ENCODE peak calls at places on chromosomes 12 and 14, in five cellular contexts. One of them, this sample, is unnamed.

GRCh38 chr12:52215587-52216031 is 17.4 kb upstream of the KRT7 start:
- DNase-seq in suprapubic skin: peak; percentile 65
- DNase-seq in A673: no peak
- DNase-seq in neural progenitor cell: no peak
- DNase-seq in mammary epithelial cell: peak; percentile 98
- DNase-seq in this sample: no peak

GRCh38 chr12:92973614-92974013 is 44.5 kb upstream of the EEA1 start:
- DNase-seq in suprapubic skin: no peak
- DNase-seq in A673: peak; percentile 46
- DNase-seq in neural progenitor cell: no peak
- DNase-seq in mammary epithelial cell: peak; percentile 97
- DNase-seq in this sample: no peak

GRCh38 chr12:124171231-124171985 is 123.5 kb upstream of the RFLNA start:
- DNase-seq in suprapubic skin: no peak
- DNase-seq in A673: no peak
- DNase-seq in neural progenitor cell: no peak
- DNase-seq in mammary epithelial cell: no peak
- DNase-seq in this sample: no peak

GRCh38 chr12:19575307-19576243 is 136.3 kb downstream of the AEBP2 start:
- DNase-seq in suprapubic skin: peak; percentile 75
- DNase-seq in A673: peak; percentile 94
- DNase-seq in neural progenitor cell: no peak
- DNase-seq in mammary epithelial cell: peak; percentile 28
- DNase-seq in this sample: no peak

GRCh38 chr12:49545815-49546214 is 7.0 kb downstream of the KCNH3 start:
- DNase-seq in suprapubic skin: no peak
- DNase-seq in A673: no peak
- DNase-seq in neural progenitor cell: no peak
- DNase-seq in mammary epithelial cell: no peak
- DNase-seq in this sample: no peak

GRCh38 chr14:46048127-46048526 is 603.5 kb downstream of the RPL10L start:
- DNase-seq in suprapubic skin: no peak
- DNase-seq in A673: peak; percentile 15
- DNase-seq in neural progenitor cell: peak; percentile 80
- DNase-seq in mammary epithelial cell: peak; percentile 56
- DNase-seq in this sample: no peak

GRCh38 chr12:51941011-51941561 is 10.4 kb upstream of the ACVR1B start:
- DNase-seq in suprapubic skin: no peak
- DNase-seq in A673: peak; percentile 82
- DNase-seq in neural progenitor cell: peak; percentile 21
- DNase-seq in mammary epithelial cell: no peak
- DNase-seq in this sample: peak; percentile 42

GRCh38 chr12:2281446-2281845 is 228.7 kb downstream of the CACNA1C start:
- DNase-seq in suprapubic skin: no peak
- DNase-seq in A673: no peak
- DNase-seq in neural progenitor cell: no peak
- DNase-seq in mammary epithelial cell: no peak
- DNase-seq in this sample: no peak

GRCh38 chr12:48890657-48891418 is 25.2 kb upstream of the RND1 start:
- DNase-seq in suprapubic skin: peak; percentile 79
- DNase-seq in A673: peak; percentile 80
- DNase-seq in neural progenitor cell: peak; percentile 94
- DNase-seq in mammary epithelial cell: peak; percentile 65
- DNase-seq in this sample: no peak

GRCh38 chr14:75427482-75428229 is at the start of gene JDP2:
- DNase-seq in suprapubic skin: peak; percentile 96
- DNase-seq in A673: peak; percentile 66
- DNase-seq in neural progenitor cell: peak; percentile 89
- DNase-seq in mammary epithelial cell: peak; percentile 26
- DNase-seq in this sample: no peak

GRCh38 chr12:120290541-120291312 is 976 bp downstream of the RNU4-2 start:
- DNase-seq in suprapubic skin: peak; percentile 65
- DNase-seq in A673: no peak
- DNase-seq in neural progenitor cell: peak; percentile 30
- DNase-seq in mammary epithelial cell: no peak
- DNase-seq in this sample: no peak

GRCh38 chr12:120287491-120287890 is 4.2 kb downstream of the RNU4-2 start:
- DNase-seq in suprapubic skin: no peak
- DNase-seq in A673: no peak
- DNase-seq in neural progenitor cell: no peak
- DNase-seq in mammary epithelial cell: no peak
- DNase-seq in this sample: no peak

GRCh38 chr12:120292411-120292660 is 633 bp upstream of the RNU4-2 start:
- DNase-seq in suprapubic skin: no peak
- DNase-seq in A673: no peak
- DNase-seq in neural progenitor cell: no peak
- DNase-seq in mammary epithelial cell: no peak
- DNase-seq in this sample: no peak

GRCh38 chr12:120286768-120287490 is 4.8 kb downstream of the RNU4-2 start:
- DNase-seq in suprapubic skin: no peak
- DNase-seq in A673: no peak
- DNase-seq in neural progenitor cell: no peak
- DNase-seq in mammary epithelial cell: peak; percentile 44
- DNase-seq in this sample: no peak

GRCh38 chr12:120292661-120293531 is at the start of gene RNU4-1:
- DNase-seq in suprapubic skin: peak; percentile 83
- DNase-seq in A673: peak; percentile 98
- DNase-seq in neural progenitor cell: peak; percentile 89
- DNase-seq in mammary epithelial cell: peak; percentile 99
- DNase-seq in this sample: peak; percentile 90
- TF ChIP-seq CTCF in suprapubic skin: no peak
- TF ChIP-seq CTCF in A673: no peak
- TF ChIP-seq CTCF in neural progenitor cell: no peak
- TF ChIP-seq CTCF in mammary epithelial cell: no peak
- TF ChIP-seq CTCF in this sample: no peak

GRCh38 chr12:120394483-120395367 is 25.8 kb upstream of the MSI1 start:
- DNase-seq in suprapubic skin: no peak
- DNase-seq in A673: no peak
- DNase-seq in neural progenitor cell: peak; percentile 92
- DNase-seq in mammary epithelial cell: peak; percentile 51
- DNase-seq in this sample: no peak
- H3K4me3 ChIP-seq in suprapubic skin: no peak overlapping the region
- H3K4me3 ChIP-seq in A673: no peak overlapping the region
- H3K4me3 ChIP-seq in neural progenitor cell: peak overlapping the region; percentile 29
- H3K4me3 ChIP-seq in mammary epithelial cell: no peak overlapping the region
- H3K4me3 ChIP-seq in this sample: no peak overlapping the region

GRCh38 chr12:13177896-13178295 is 18.6 kb upstream of the EMP1 start:
- DNase-seq in suprapubic skin: no peak
- DNase-seq in A673: no peak
- DNase-seq in neural progenitor cell: no peak
- DNase-seq in mammary epithelial cell: no peak
- DNase-seq in this sample: no peak

GRCh38 chr12:13178568-13179158 is 17.9 kb upstream of the EMP1 start:
- DNase-seq in suprapubic skin: no peak
- DNase-seq in A673: no peak
- DNase-seq in neural progenitor cell: no peak
- DNase-seq in mammary epithelial cell: no peak
- DNase-seq in this sample: peak; percentile 79

GRCh38 chr12:13176257-13176656 is 20.3 kb upstream of the EMP1 start:
- DNase-seq in suprapubic skin: no peak
- DNase-seq in A673: no peak
- DNase-seq in neural progenitor cell: no peak
- DNase-seq in mammary epithelial cell: no peak
- DNase-seq in this sample: peak; percentile 27

GRCh38 chr12:13175499-13175898 is 21.0 kb upstream of the EMP1 start:
- DNase-seq in suprapubic skin: no peak
- DNase-seq in A673: peak; percentile 46
- DNase-seq in neural progenitor cell: no peak
- DNase-seq in mammary epithelial cell: peak; percentile 82
- DNase-seq in this sample: no peak

GRCh38 chr12:13177373-13177772 is 19.2 kb upstream of the EMP1 start:
- DNase-seq in suprapubic skin: no peak
- DNase-seq in A673: no peak
- DNase-seq in neural progenitor cell: no peak
- DNase-seq in mammary epithelial cell: no peak
- DNase-seq in this sample: peak; percentile 8
- H3K4me1 ChIP-seq in suprapubic skin: peaks cover 66% of the 10 kb centered on the region
- H3K4me1 ChIP-seq in A673: peaks cover 38% of the 10 kb centered on the region
- H3K4me1 ChIP-seq in neural progenitor cell: peaks cover 32% of the 10 kb centered on the region
- H3K4me1 ChIP-seq in mammary epithelial cell: peaks cover 50% of the 10 kb centered on the region
- H3K4me1 ChIP-seq in this sample: peaks cover 60% of the 10 kb centered on the region

GRCh38 chr12:121630791-121631190 is 4.5 kb downstream of the ORAI1 start:
- DNase-seq in suprapubic skin: no peak
- DNase-seq in A673: no peak
- DNase-seq in neural progenitor cell: no peak
- DNase-seq in mammary epithelial cell: no peak
- DNase-seq in this sample: no peak

GRCh38 chr12:121626853-121627623 is 708 bp downstream of the ORAI1 start:
- DNase-seq in suprapubic skin: peak; percentile 83
- DNase-seq in A673: peak; percentile 86
- DNase-seq in neural progenitor cell: peak; percentile 84
- DNase-seq in mammary epithelial cell: peak; percentile 70
- DNase-seq in this sample: no peak

GRCh38 chr12:121628037-121628436 is 1.7 kb downstream of the ORAI1 start:
- DNase-seq in suprapubic skin: no peak
- DNase-seq in A673: no peak
- DNase-seq in neural progenitor cell: no peak
- DNase-seq in mammary epithelial cell: no peak
- DNase-seq in this sample: no peak

GRCh38 chr12:121628536-121628935 is 2.2 kb downstream of the ORAI1 start:
- DNase-seq in suprapubic skin: no peak
- DNase-seq in A673: no peak
- DNase-seq in neural progenitor cell: no peak
- DNase-seq in mammary epithelial cell: no peak
- DNase-seq in this sample: no peak

DNA sequence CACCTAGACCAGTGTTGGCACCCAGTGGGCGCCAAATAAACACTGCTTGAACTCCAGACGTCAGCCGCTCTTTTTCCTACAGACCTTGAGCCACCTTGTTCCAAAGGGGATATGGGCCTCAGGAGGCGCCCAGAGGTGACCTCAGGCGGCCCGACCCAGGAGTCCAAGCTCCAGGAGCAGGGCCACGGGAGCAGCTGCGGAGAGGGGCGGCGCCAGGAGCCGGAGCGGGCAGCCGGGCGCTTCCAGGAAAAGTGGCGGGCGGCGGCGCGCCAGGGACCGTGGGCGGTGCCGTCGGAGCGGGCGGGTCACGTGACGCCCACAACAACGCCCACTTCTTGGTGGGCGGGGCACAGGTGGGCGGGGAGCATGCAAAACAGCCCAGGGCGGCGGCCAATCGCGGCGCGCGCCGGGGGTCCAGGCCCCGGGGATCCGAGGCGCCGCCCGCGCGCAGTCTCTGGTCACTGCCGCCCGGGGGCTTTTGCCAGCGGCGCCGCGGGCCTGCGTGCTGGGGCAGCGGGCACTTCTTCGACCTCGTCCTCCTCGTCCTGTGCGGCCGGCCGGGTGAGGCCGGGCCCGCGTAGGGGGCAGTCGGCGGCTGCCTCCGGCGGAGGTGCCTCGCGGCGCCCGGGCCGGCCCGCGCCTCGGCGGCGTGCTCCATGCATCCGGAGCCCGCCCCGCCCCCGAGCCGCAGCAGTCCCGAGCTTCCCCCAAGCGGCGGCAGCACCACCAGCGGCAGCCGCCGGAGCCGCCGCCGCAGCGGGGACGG is at the start of gene ORAI1:
- DNase-seq in suprapubic skin: peak; percentile 97
- DNase-seq in A673: peak; percentile 96
- DNase-seq in neural progenitor cell: peak; percentile 98
- DNase-seq in mammary epithelial cell: peak; percentile 87
- DNase-seq in this sample: peak; percentile 95
- TF ChIP-seq CTCF in suprapubic skin: peak; percentile 27
- TF ChIP-seq CTCF in A673: no peak
- TF ChIP-seq CTCF in neural progenitor cell: no peak
- TF ChIP-seq CTCF in mammary epithelial cell: no peak
- TF ChIP-seq CTCF in this sample: no peak

GRCh38 chr12:108668532-108668931 is 34.8 kb upstream of the SELPLG start:
- DNase-seq in suprapubic skin: no peak
- DNase-seq in A673: no peak
- DNase-seq in neural progenitor cell: no peak
- DNase-seq in mammary epithelial cell: no peak
- DNase-seq in this sample: no peak
- H3K4me3 ChIP-seq in suprapubic skin: no peak overlapping the region
- H3K4me3 ChIP-seq in A673: no peak overlapping the region
- H3K4me3 ChIP-seq in neural progenitor cell: no peak overlapping the region
- H3K4me3 ChIP-seq in mammary epithelial cell: no peak overlapping the region
- H3K4me3 ChIP-seq in this sample: no peak overlapping the region

DNA sequence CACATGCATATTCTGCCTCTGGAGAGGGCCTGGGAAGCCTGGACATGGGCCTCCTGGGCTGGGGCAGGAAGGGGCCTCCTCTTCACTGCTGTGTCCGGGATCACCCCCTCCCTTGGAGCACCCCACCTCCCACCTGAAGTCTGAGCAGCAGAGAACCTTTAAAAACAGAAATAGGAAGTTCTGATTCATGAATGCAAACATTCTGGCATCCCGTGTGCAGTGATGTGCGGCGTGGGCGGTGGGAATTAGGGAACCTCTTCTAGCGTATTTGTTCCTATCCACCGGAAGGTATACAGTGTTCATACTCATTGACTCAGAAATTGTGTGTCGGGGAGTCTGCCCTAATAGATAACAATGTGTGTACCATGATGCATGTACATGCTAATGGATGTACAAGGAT is 46.2 kb downstream of the C14orf132 start:
- DNase-seq in suprapubic skin: peak; percentile 34
- DNase-seq in A673: no peak
- DNase-seq in neural progenitor cell: no peak
- DNase-seq in mammary epithelial cell: peak; percentile 23
- DNase-seq in this sample: no peak
- H3K4me1 ChIP-seq in suprapubic skin: peaks cover 12% of the 10 kb centered on the region
- H3K4me1 ChIP-seq in A673: peaks cover 2% of the 10 kb centered on the region
- H3K4me1 ChIP-seq in neural progenitor cell: no peaks in the 10 kb centered on the region
- H3K4me1 ChIP-seq in mammary epithelial cell: peaks cover 27% of the 10 kb centered on the region
- H3K4me1 ChIP-seq in this sample: peaks cover 14% of the 10 kb centered on the region

DNA sequence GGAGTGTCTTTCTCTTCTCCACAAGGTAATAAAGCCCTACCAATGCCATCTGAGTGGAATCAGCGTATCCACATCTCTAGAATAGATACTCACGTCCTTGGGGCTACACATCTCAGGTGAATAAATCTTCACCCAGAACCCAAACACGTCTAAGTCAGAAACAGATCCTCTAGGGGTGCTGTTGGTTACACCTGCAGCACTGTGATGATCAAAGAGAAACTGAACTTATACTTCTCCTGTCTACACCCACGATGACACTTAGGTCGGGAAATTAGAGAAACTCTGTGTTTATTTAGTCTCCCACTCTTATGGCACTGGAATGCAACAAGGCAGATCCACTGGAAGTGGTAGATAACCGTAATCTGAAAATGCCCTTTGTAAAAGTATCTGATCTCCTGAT is 46.2 kb downstream of the WIF1 start:
- DNase-seq in suprapubic skin: no peak
- DNase-seq in A673: no peak
- DNase-seq in neural progenitor cell: no peak
- DNase-seq in mammary epithelial cell: no peak
- DNase-seq in this sample: no peak
- TF ChIP-seq CTCF in suprapubic skin: no peak
- TF ChIP-seq CTCF in A673: no peak
- TF ChIP-seq CTCF in neural progenitor cell: peak; percentile 13
- TF ChIP-seq CTCF in mammary epithelial cell: no peak
- TF ChIP-seq CTCF in this sample: no peak

GRCh38 chr12:32454075-32454474 is 54.7 kb downstream of the FGD4 start:
- DNase-seq in suprapubic skin: no peak
- DNase-seq in A673: peak; percentile 64
- DNase-seq in neural progenitor cell: peak; percentile 78
- DNase-seq in mammary epithelial cell: peak; percentile 69
- DNase-seq in this sample: no peak
- H3K4me3 ChIP-seq in suprapubic skin: no peak overlapping the region
- H3K4me3 ChIP-seq in A673: no peak overlapping the region
- H3K4me3 ChIP-seq in neural progenitor cell: peak overlapping the region; percentile 39
- H3K4me3 ChIP-seq in mammary epithelial cell: peak overlapping the region; percentile 31
- H3K4me3 ChIP-seq in this sample: no peak overlapping the region